ENCODE peak calls at places on chromosome 20, in eight cellular contexts. One of them, this sample, is unnamed.

GRCh38 chr20:47785900-47786762 is 850 bp upstream of the SULF2 start:
- DNase-seq in kidney glomerular epithelial cell: peak
- DNase-seq in AG09319: peak
- DNase-seq in NCI-H146: peak
- DNase-seq in CD4-positive, CD25-positive, alpha-beta regulatory T cell: no peak
- DNase-seq in EH: peak
- DNase-seq in psoas muscle: peak
- DNase-seq in CD8-positive, alpha-beta memory T cell: no peak
- DNase-seq in this sample: no peak

GRCh38 chr20:44218441-44218840 is 7.9 kb upstream of the OSER1 start:
- DNase-seq in kidney glomerular epithelial cell: no peak
- DNase-seq in AG09319: no peak
- DNase-seq in NCI-H146: no peak
- DNase-seq in CD4-positive, CD25-positive, alpha-beta regulatory T cell: peak
- DNase-seq in EH: no peak
- DNase-seq in psoas muscle: no peak
- DNase-seq in CD8-positive, alpha-beta memory T cell: peak
- DNase-seq in this sample: peak

GRCh38 chr20:9160760-9161159 is 91.9 kb downstream of the PLCB4 start:
- DNase-seq in kidney glomerular epithelial cell: no peak
- DNase-seq in AG09319: no peak
- DNase-seq in NCI-H146: no peak
- DNase-seq in CD4-positive, CD25-positive, alpha-beta regulatory T cell: no peak
- DNase-seq in EH: peak
- DNase-seq in psoas muscle: no peak
- DNase-seq in CD8-positive, alpha-beta memory T cell: no peak
- DNase-seq in this sample: no peak

GRCh38 chr20:33910529-33911327 is 83.0 kb upstream of the RALY start:
- DNase-seq in kidney glomerular epithelial cell: no peak
- DNase-seq in AG09319: no peak
- DNase-seq in NCI-H146: peak
- DNase-seq in CD4-positive, CD25-positive, alpha-beta regulatory T cell: no peak
- DNase-seq in EH: no peak
- DNase-seq in psoas muscle: no peak
- DNase-seq in CD8-positive, alpha-beta memory T cell: no peak
- DNase-seq in this sample: no peak

GRCh38 chr20:20366896-20367680 is 816 bp upstream of the INSM1 start:
- DNase-seq in kidney glomerular epithelial cell: no peak
- DNase-seq in AG09319: no peak
- DNase-seq in NCI-H146: no peak
- DNase-seq in CD4-positive, CD25-positive, alpha-beta regulatory T cell: no peak
- DNase-seq in EH: no peak
- DNase-seq in psoas muscle: no peak
- DNase-seq in CD8-positive, alpha-beta memory T cell: no peak
- DNase-seq in this sample: no peak

GRCh38 chr20:32539817-32540675 is 45.1 kb downstream of the NOL4L start:
- DNase-seq in kidney glomerular epithelial cell: no peak
- DNase-seq in AG09319: no peak
- DNase-seq in NCI-H146: no peak
- DNase-seq in CD4-positive, CD25-positive, alpha-beta regulatory T cell: peak
- DNase-seq in EH: no peak
- DNase-seq in psoas muscle: no peak
- DNase-seq in CD8-positive, alpha-beta memory T cell: peak
- DNase-seq in this sample: peak

GRCh38 chr20:47343007-47343472 is 13.5 kb downstream of the ZMYND8 start:
- DNase-seq in kidney glomerular epithelial cell: no peak
- DNase-seq in AG09319: no peak
- DNase-seq in NCI-H146: no peak
- DNase-seq in CD4-positive, CD25-positive, alpha-beta regulatory T cell: no peak
- DNase-seq in EH: no peak
- DNase-seq in psoas muscle: no peak
- DNase-seq in CD8-positive, alpha-beta memory T cell: no peak
- DNase-seq in this sample: no peak

GRCh38 chr20:25283221-25283951 is 35.5 kb downstream of the PYGB start:
- DNase-seq in kidney glomerular epithelial cell: no peak
- DNase-seq in AG09319: no peak
- DNase-seq in NCI-H146: no peak
- DNase-seq in CD4-positive, CD25-positive, alpha-beta regulatory T cell: no peak
- DNase-seq in EH: no peak
- DNase-seq in psoas muscle: no peak
- DNase-seq in CD8-positive, alpha-beta memory T cell: no peak
- DNase-seq in this sample: no peak

GRCh38 chr20:20373046-20373706 is 5.3 kb downstream of the INSM1 start:
- DNase-seq in kidney glomerular epithelial cell: no peak
- DNase-seq in AG09319: no peak
- DNase-seq in NCI-H146: peak
- DNase-seq in CD4-positive, CD25-positive, alpha-beta regulatory T cell: no peak
- DNase-seq in EH: peak
- DNase-seq in psoas muscle: no peak
- DNase-seq in CD8-positive, alpha-beta memory T cell: no peak
- DNase-seq in this sample: no peak

GRCh38 chr20:54346269-54346668 is 129.1 kb upstream of the DOK5 start:
- DNase-seq in kidney glomerular epithelial cell: no peak
- DNase-seq in AG09319: no peak
- DNase-seq in NCI-H146: no peak
- DNase-seq in CD4-positive, CD25-positive, alpha-beta regulatory T cell: no peak
- DNase-seq in EH: peak
- DNase-seq in psoas muscle: no peak
- DNase-seq in CD8-positive, alpha-beta memory T cell: no peak
- DNase-seq in this sample: no peak

GRCh38 chr20:31945319-31945718 is 6.5 kb downstream of the PDRG1 start:
- DNase-seq in kidney glomerular epithelial cell: no peak
- DNase-seq in AG09319: no peak
- DNase-seq in NCI-H146: no peak
- DNase-seq in CD4-positive, CD25-positive, alpha-beta regulatory T cell: no peak
- DNase-seq in EH: no peak
- DNase-seq in psoas muscle: no peak
- DNase-seq in CD8-positive, alpha-beta memory T cell: no peak
- DNase-seq in this sample: no peak

GRCh38 chr20:61806314-61806713 is 259.4 kb downstream of the TAF4 start:
- DNase-seq in kidney glomerular epithelial cell: no peak
- DNase-seq in AG09319: no peak
- DNase-seq in NCI-H146: no peak
- DNase-seq in CD4-positive, CD25-positive, alpha-beta regulatory T cell: no peak
- DNase-seq in EH: no peak
- DNase-seq in psoas muscle: no peak
- DNase-seq in CD8-positive, alpha-beta memory T cell: no peak
- DNase-seq in this sample: no peak

GRCh38 chr20:62929051-62929538 is 2.8 kb upstream of the DIDO1 start:
- DNase-seq in kidney glomerular epithelial cell: peak
- DNase-seq in AG09319: no peak
- DNase-seq in NCI-H146: no peak
- DNase-seq in CD4-positive, CD25-positive, alpha-beta regulatory T cell: peak
- DNase-seq in EH: peak
- DNase-seq in psoas muscle: peak
- DNase-seq in CD8-positive, alpha-beta memory T cell: peak
- DNase-seq in this sample: peak

GRCh38 chr20:19275038-19275629 is 62.7 kb downstream of the SLC24A3 start:
- DNase-seq in kidney glomerular epithelial cell: no peak
- DNase-seq in AG09319: no peak
- DNase-seq in NCI-H146: no peak
- DNase-seq in CD4-positive, CD25-positive, alpha-beta regulatory T cell: no peak
- DNase-seq in EH: no peak
- DNase-seq in psoas muscle: no peak
- DNase-seq in CD8-positive, alpha-beta memory T cell: no peak
- DNase-seq in this sample: no peak

This sample was measured in immature natural killer cell.